ENCODE peak calls at places on chromosomes 1 and 21, in four cellular contexts. O is K562, G is GM12878, R is HepG2. I is an unnamed sample.

GRCh38 chr1:232982238-232982944 is 32.0 kb downstream of the NTPCR start:
- DNase-seq in O (no peak), G (no peak), R (no peak), I (no peak)

GRCh38 chr1:67316918-67317317 is 9.2 kb downstream of the IL12RB2 start:
- DNase-seq in O (no peak), G (no peak), R (no peak), I (no peak)

GRCh38 chr1:218347316-218347712 is 2.2 kb downstream of the TGFB2 start:
- DNase-seq in O (no peak), G (no peak), R (no peak), I (peak)

GRCh38 chr1:174642393-174642792 is 194.6 kb downstream of the GPR52 start:
- DNase-seq in O (no peak), G (no peak), R (no peak), I (no peak)

GRCh38 chr1:162297208-162297607 is 79.4 kb downstream of the SPATA46 start:
- DNase-seq in O (no peak), G (no peak), R (no peak), I (no peak)

GRCh38 chr1:246609632-246610031 is 43.4 kb downstream of the CNST start:
- DNase-seq in O (no peak), G (no peak), R (no peak), I (no peak)

GRCh38 chr1:76110662-76111061 is 36.1 kb downstream of the ST6GALNAC3 start:
- DNase-seq in O (no peak), G (no peak), R (no peak), I (no peak)

GRCh38 chr1:230104395-230105244 is 37.6 kb downstream of the GALNT2 start:
- DNase-seq in O (no peak), G (peak), R (peak), I (no peak)

GRCh38 chr1:26067432-26067911 is at the start of gene TRIM63:
- DNase-seq in O (no peak), G (no peak), R (no peak), I (no peak)

GRCh38 chr21:44547656-44548331 is 3.5 kb downstream of the KRTAP10-2 start:
- DNase-seq in O (no peak), G (no peak), R (no peak), I (no peak)

GRCh38 chr1:58699011-58699762 is 675 bp downstream of the MYSM1 start:
- DNase-seq in O (no peak), G (no peak), R (no peak), I (no peak)

GRCh38 chr1:46131093-46131492 is 1.3 kb downstream of the PIK3R3 start:
- DNase-seq in O (no peak), G (no peak), R (no peak), I (no peak)

GRCh38 chr1:151058682-151059341 is 610 bp downstream of the CDC42SE1 start:
- DNase-seq in O (no peak), G (no peak), R (no peak), I (no peak)

GRCh38 chr1:232805269-232806070 is at the start of gene MAP10:
- DNase-seq in O (peak), G (peak), R (no peak), I (peak)

GRCh38 chr1:10706514-10706913 is 89.9 kb downstream of the CASZ1 start:
- DNase-seq in O (no peak), G (no peak), R (no peak), I (no peak)

GRCh38 chr1:230424440-230425251 is 1.5 kb downstream of the PGBD5 start:
- DNase-seq in O (no peak), G (no peak), R (no peak), I (no peak)

GRCh38 chr21:35084869-35085268 is 35.8 kb upstream of the RUNX1 start:
- DNase-seq in O (no peak), G (no peak), R (no peak), I (no peak)

GRCh38 chr21:35850029-35850428 is 210.3 kb downstream of the SETD4 start:
- DNase-seq in O (no peak), G (no peak), R (no peak), I (no peak)

GRCh38 chr1:10598088-10598712 is 123.5 kb downstream of the PEX14 start:
- DNase-seq in O (no peak), G (no peak), R (no peak), I (no peak)

GRCh38 chr1:205920159-205920558 is 23.1 kb downstream of the SLC26A9 start:
- DNase-seq in O (no peak), G (no peak), R (no peak), I (no peak)

GRCh38 chr1:206745301-206745700 is 25.3 kb upstream of the IL19 start:
- DNase-seq in O (no peak), G (no peak), R (no peak), I (no peak)

GRCh38 chr1:169739980-169740379 is 6.1 kb upstream of the SELE start:
- DNase-seq in O (no peak), G (no peak), R (no peak), I (no peak)

GRCh38 chr1:25080294-25081209 is 150.5 kb upstream of the RUNX3 start:
- DNase-seq in O (peak), G (no peak), R (no peak), I (no peak)

GRCh38 chr1:201678264-201679101 is 139.6 kb downstream of the NAV1 start:
- DNase-seq in O (no peak), G (no peak), R (no peak), I (peak)

GRCh38 chr1:151539321-151540020 is 638 bp upstream of the TUFT1 start:
- DNase-seq in O (peak), G (peak), R (peak), I (no peak)

GRCh38 chr21:31084689-31085088 is 46.4 kb upstream of the KRTAP19-8 start:
- DNase-seq in O (no peak), G (no peak), R (peak), I (no peak)

GRCh38 chr1:235199441-235199840 is 38.4 kb upstream of the RBM34 start:
- DNase-seq in O (peak), G (no peak), R (no peak), I (peak)

GRCh38 chr1:199522936-199523335 is 504.6 kb upstream of the NR5A2 start:
- DNase-seq in O (no peak), G (no peak), R (no peak), I (no peak)

DNA sequence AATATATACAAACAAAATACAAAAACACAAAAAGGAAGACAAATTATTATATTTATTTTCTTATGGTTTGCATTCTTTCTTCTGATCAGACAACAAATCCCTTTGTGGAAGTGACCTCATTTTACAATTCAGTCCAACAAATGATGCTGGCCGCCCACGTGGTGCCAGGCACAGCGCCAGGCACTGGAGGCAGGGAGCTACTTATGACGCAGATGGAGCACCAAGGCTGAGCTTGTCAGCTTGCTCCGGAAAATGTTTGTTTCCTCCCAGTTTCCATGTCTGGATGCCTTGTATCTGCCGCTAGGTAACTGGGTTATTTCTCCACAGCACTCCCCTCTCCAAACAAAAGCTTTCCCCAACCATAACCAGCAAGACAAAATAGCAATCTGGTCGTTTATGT is 30.7 kb upstream of the CD34 start:
- DNase-seq in O (no peak), G (no peak), R (no peak), I (no peak)
- TF ChIP-seq SRF in O (no peak), G (no peak), R (no peak), I (no peak)

GRCh38 chr1:202854787-202855186 is 34.2 kb downstream of the RABIF start:
- DNase-seq in O (peak), G (no peak), R (no peak), I (no peak)

GRCh38 chr1:202848191-202848542 is 37.4 kb downstream of the PCAT6 start:
- DNase-seq in O (no peak), G (peak), R (no peak), I (no peak)

GRCh38 chr1:202850593-202851362 is 38.2 kb downstream of the RABIF start:
- DNase-seq in O (no peak), G (no peak), R (no peak), I (no peak)

GRCh38 chr1:202856034-202856433 is 32.9 kb downstream of the RABIF start:
- DNase-seq in O (no peak), G (no peak), R (no peak), I (no peak)

GRCh38 chr1:202852163-202852904 is 36.6 kb downstream of the RABIF start:
- DNase-seq in O (peak), G (no peak), R (peak), I (peak)
- TF ChIP-seq CHD2 in O (no peak), G (no peak), R (no peak), I (no peak)

GRCh38 chr1:32380061-32380460 is 14.2 kb downstream of the BSDC1 start:
- DNase-seq in O (no peak), G (no peak), R (no peak), I (no peak)
- TF ChIP-seq CEBPB in O (no peak), G (no peak), R (no peak), I (no peak)

DNA sequence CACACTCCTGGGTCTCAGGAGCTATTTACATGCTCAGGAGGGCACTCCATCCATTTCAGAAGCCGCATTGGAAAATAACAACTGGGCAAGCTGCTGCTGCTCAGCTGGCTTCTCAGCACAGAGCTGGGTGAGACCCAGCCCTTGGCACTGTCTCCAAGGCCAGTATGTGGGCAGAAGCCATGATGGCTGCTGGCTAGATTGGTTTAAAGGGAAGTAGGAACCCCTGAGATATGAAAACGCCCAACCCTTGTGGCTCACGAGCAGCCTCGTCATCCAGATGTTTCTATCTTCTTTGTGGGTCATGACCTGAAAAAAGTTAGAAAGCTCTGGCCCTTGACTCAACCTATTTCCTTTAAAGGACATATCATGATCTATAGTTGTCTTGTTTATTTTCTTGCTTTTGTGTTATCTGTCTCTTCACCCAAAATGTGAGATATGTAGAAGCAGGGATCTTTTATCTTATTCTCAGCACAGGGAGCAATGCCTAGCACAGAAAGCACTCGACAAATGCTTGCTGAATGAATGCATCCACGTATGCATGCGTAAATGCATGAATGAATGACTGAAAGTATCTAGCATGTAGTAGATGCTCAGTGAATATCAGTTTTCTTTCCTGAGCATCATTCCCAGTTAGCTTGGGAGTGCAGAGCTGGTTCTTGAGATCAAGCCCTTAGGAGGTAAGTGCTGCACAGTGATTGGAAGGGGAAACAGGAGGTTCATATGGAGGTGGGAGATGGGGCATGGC is 11.6 kb downstream of the MYBPH start:
- DNase-seq in O (no peak), G (no peak), R (no peak), I (no peak)
- TF ChIP-seq SRF in O (no peak), G (no peak), R (no peak), I (no peak)

DNA sequence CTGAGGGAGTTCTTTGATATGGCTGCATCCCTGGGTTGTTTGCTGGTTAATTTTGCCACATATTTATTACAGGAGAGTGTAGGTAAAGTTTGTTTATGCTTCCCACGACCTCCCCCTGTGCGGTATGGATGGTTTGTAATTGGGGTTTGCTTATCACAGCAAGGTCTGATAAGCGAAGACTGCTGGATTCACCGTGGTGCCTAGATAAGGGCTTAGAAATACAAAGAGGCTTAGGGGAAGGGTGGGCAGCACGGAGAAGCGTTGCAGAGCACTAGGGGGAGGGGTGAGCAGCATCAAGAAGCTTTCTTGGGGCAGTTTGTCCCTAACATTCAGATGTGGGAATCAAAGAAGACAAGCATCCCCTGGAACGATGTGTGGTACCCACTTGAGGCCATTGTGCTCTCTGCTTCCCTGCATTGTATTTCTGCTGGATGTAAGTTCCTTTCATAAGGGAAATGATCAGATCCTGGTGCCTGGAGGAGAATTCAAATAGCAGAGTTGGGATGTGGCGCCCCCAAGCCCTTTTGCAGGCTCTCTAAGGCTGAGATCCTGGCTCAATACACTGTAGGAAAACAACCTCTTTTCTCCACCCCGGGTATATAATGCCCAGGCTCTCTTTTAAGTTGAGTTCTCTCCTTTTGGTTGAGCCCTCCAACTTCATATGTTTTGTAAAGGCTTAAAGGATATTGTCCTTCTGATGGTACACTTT is 598.1 kb upstream of the ADGRL4 start:
- DNase-seq in O (no peak), G (no peak), R (no peak), I (no peak)
- TF ChIP-seq CHD2 in O (no peak), G (no peak), R (no peak), I (no peak)

GRCh38 chr1:16162163-16162822 is 6.4 kb upstream of the EPHA2 start:
- DNase-seq in O (peak), G (no peak), R (no peak), I (peak)
- TF ChIP-seq CEBPB in O (no peak), G (no peak), R (no peak), I (no peak)

DNA sequence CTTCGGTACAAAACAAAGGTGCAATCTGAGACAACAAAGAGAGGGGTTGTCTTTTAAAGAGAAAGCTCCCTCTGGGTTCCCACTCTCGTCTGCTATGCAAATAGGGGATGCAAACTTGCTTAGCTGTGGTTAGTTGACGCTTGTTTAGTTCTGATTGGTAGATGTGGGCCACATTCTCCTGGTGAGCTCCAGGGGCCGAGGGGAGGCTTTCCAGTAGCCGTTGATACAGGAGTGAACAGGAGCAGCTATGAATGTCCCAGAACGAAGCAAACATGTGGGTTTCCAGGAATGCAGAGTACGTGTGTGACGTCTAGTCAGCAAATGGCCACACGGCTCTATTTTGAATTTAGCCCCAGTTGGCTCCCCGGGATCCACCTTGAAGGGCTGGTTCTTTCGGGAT is 14.7 kb downstream of the TFF2 start:
- DNase-seq in O (no peak), G (no peak), R (peak), I (peak)
- TF ChIP-seq SRF in O (no peak), G (no peak), R (no peak), I (no peak)

GRCh38 chr1:71861022-71861421 is 421.3 kb downstream of the NEGR1 start:
- DNase-seq in O (no peak), G (no peak), R (no peak), I (no peak)
- TF ChIP-seq CHD2 in O (no peak), G (no peak), R (no peak), I (no peak)

GRCh38 chr1:22416555-22417454 is 34.8 kb upstream of the ZBTB40 start:
- DNase-seq in O (peak), G (peak), R (peak), I (peak)

GRCh38 chr1:22420456-22421053 is 31.1 kb upstream of the ZBTB40 start:
- DNase-seq in O (peak), G (no peak), R (peak), I (peak)

GRCh38 chr1:22418352-22418751 is 33.3 kb upstream of the ZBTB40 start:
- DNase-seq in O (no peak), G (no peak), R (no peak), I (no peak)

GRCh38 chr1:22417466-22417865 is 34.2 kb upstream of the ZBTB40 start:
- DNase-seq in O (no peak), G (no peak), R (no peak), I (no peak)

GRCh38 chr1:22418852-22419480 is 32.7 kb upstream of the ZBTB40 start:
- DNase-seq in O (no peak), G (peak), R (no peak), I (no peak)
- TF ChIP-seq CEBPB in O (no peak), G (no peak), R (no peak), I (no peak)

I was measured in H1.